ENCODE peak calls at places on chromosomes 4 and X, in ten cellular contexts. One of them, this sample, is unnamed.

GRCh38 chrX:70456256-70456655 is 11.6 kb downstream of the DLG3 start:
- DNase-seq in SK-N-SH: no peak
- DNase-seq in breast epithelium: no peak
- DNase-seq in Panc1: no peak
- DNase-seq in transverse colon: no peak
- DNase-seq in GM23338: no peak
- DNase-seq in suprapubic skin: no peak
- DNase-seq in stomach: no peak
- DNase-seq in spleen: no peak
- DNase-seq in sigmoid colon: no peak
- DNase-seq in this sample: no peak

GRCh38 chr4:48333587-48333986 is 7.7 kb upstream of the SLAIN2 start:
- DNase-seq in spleen: no peak
- DNase-seq in GM23338: no peak
- DNase-seq in suprapubic skin: no peak
- DNase-seq in SK-N-SH: no peak
- DNase-seq in stomach: no peak
- DNase-seq in Panc1: no peak
- DNase-seq in transverse colon: no peak
- DNase-seq in sigmoid colon: no peak
- DNase-seq in breast epithelium: no peak
- DNase-seq in this sample: no peak

GRCh38 chrX:49155243-49155899 is 7.2 kb upstream of the MAGIX start:
- DNase-seq in breast epithelium: peak; percentile 68
- DNase-seq in GM23338: peak; percentile 92
- DNase-seq in stomach: peak; percentile 55
- DNase-seq in sigmoid colon: peak; percentile 83
- DNase-seq in SK-N-SH: no peak
- DNase-seq in spleen: no peak
- DNase-seq in transverse colon: peak; percentile 73
- DNase-seq in suprapubic skin: no peak
- DNase-seq in Panc1: no peak
- DNase-seq in this sample: no peak

GRCh38 chrX:55867254-55867653 is 149.7 kb downstream of the RRAGB start:
- DNase-seq in SK-N-SH: no peak
- DNase-seq in Panc1: no peak
- DNase-seq in spleen: no peak
- DNase-seq in GM23338: no peak
- DNase-seq in stomach: no peak
- DNase-seq in suprapubic skin: no peak
- DNase-seq in sigmoid colon: no peak
- DNase-seq in breast epithelium: no peak
- DNase-seq in transverse colon: no peak
- DNase-seq in this sample: no peak

GRCh38 chr4:67522851-67523671 is 22.2 kb downstream of the CENPC start:
- DNase-seq in SK-N-SH: no peak
- DNase-seq in spleen: no peak
- DNase-seq in GM23338: no peak
- DNase-seq in stomach: no peak
- DNase-seq in transverse colon: no peak
- DNase-seq in breast epithelium: no peak
- DNase-seq in sigmoid colon: no peak
- DNase-seq in suprapubic skin: no peak
- DNase-seq in Panc1: no peak
- DNase-seq in this sample: no peak

GRCh38 chrX:119606508-119607389 is 525 bp upstream of the NKRF start:
- DNase-seq in breast epithelium: no peak
- DNase-seq in transverse colon: no peak
- DNase-seq in sigmoid colon: no peak
- DNase-seq in Panc1: peak; percentile 84
- DNase-seq in suprapubic skin: no peak
- DNase-seq in GM23338: no peak
- DNase-seq in stomach: no peak
- DNase-seq in spleen: no peak
- DNase-seq in SK-N-SH: no peak
- DNase-seq in this sample: no peak

GRCh38 chr4:184648220-184649025 is 824 bp downstream of the CASP3 start:
- DNase-seq in sigmoid colon: peak; percentile 87
- DNase-seq in spleen: peak; percentile 95
- DNase-seq in Panc1: no peak
- DNase-seq in stomach: peak; percentile 70
- DNase-seq in transverse colon: peak; percentile 72
- DNase-seq in breast epithelium: peak; percentile 28
- DNase-seq in GM23338: peak; percentile 54
- DNase-seq in suprapubic skin: peak; percentile 87
- DNase-seq in SK-N-SH: peak; percentile 62
- DNase-seq in this sample: no peak

GRCh38 chr4:7398104-7398423 is 36.7 kb downstream of the PSAPL1 start:
- DNase-seq in suprapubic skin: peak; percentile 41
- DNase-seq in Panc1: no peak
- DNase-seq in breast epithelium: peak; percentile 80
- DNase-seq in sigmoid colon: peak; percentile 77
- DNase-seq in transverse colon: peak; percentile 18
- DNase-seq in GM23338: no peak
- DNase-seq in SK-N-SH: peak; percentile 76
- DNase-seq in stomach: no peak
- DNase-seq in spleen: peak; percentile 37
- DNase-seq in this sample: peak; percentile 83

GRCh38 chr4:75935628-75936027 is 5.2 kb downstream of the NAAA start:
- DNase-seq in SK-N-SH: no peak
- DNase-seq in stomach: no peak
- DNase-seq in Panc1: no peak
- DNase-seq in spleen: no peak
- DNase-seq in transverse colon: no peak
- DNase-seq in breast epithelium: no peak
- DNase-seq in GM23338: no peak
- DNase-seq in sigmoid colon: no peak
- DNase-seq in suprapubic skin: no peak
- DNase-seq in this sample: no peak

GRCh38 chr4:140523857-140524742 is at the start of gene ELMOD2:
- DNase-seq in suprapubic skin: peak; percentile 99
- DNase-seq in GM23338: peak; percentile 100
- DNase-seq in spleen: peak; percentile 100
- DNase-seq in sigmoid colon: peak; percentile 99
- DNase-seq in stomach: peak; percentile 99
- DNase-seq in Panc1: peak; percentile 71
- DNase-seq in SK-N-SH: peak; percentile 98
- DNase-seq in transverse colon: peak; percentile 99
- DNase-seq in breast epithelium: peak; percentile 96
- DNase-seq in this sample: peak; percentile 99

GRCh38 chrX:129706395-129707072 is 32.2 kb upstream of the XPNPEP2 start:
- DNase-seq in GM23338: no peak
- DNase-seq in SK-N-SH: peak; percentile 42
- DNase-seq in spleen: no peak
- DNase-seq in suprapubic skin: no peak
- DNase-seq in Panc1: no peak
- DNase-seq in transverse colon: no peak
- DNase-seq in sigmoid colon: no peak
- DNase-seq in breast epithelium: peak; percentile 33
- DNase-seq in stomach: peak; percentile 45
- DNase-seq in this sample: no peak

GRCh38 chr4:3855646-3856045 is 89.5 kb downstream of the ADRA2C start:
- DNase-seq in Panc1: no peak
- DNase-seq in suprapubic skin: no peak
- DNase-seq in sigmoid colon: no peak
- DNase-seq in GM23338: no peak
- DNase-seq in SK-N-SH: no peak
- DNase-seq in stomach: no peak
- DNase-seq in transverse colon: no peak
- DNase-seq in breast epithelium: no peak
- DNase-seq in spleen: no peak
- DNase-seq in this sample: no peak

GRCh38 chr4:138961687-138962086 is 53.9 kb upstream of the NOCT start:
- DNase-seq in sigmoid colon: no peak
- DNase-seq in stomach: no peak
- DNase-seq in spleen: no peak
- DNase-seq in suprapubic skin: no peak
- DNase-seq in transverse colon: no peak
- DNase-seq in SK-N-SH: no peak
- DNase-seq in Panc1: no peak
- DNase-seq in GM23338: no peak
- DNase-seq in breast epithelium: no peak
- DNase-seq in this sample: no peak

GRCh38 chr4:37434469-37434868 is 189.9 kb downstream of the NWD2 start:
- DNase-seq in GM23338: peak; percentile 40
- DNase-seq in suprapubic skin: no peak
- DNase-seq in spleen: no peak
- DNase-seq in breast epithelium: no peak
- DNase-seq in transverse colon: no peak
- DNase-seq in sigmoid colon: no peak
- DNase-seq in Panc1: no peak
- DNase-seq in SK-N-SH: no peak
- DNase-seq in stomach: no peak
- DNase-seq in this sample: no peak
- TF ChIP-seq CTCF in GM23338: peak; percentile 46
- TF ChIP-seq CTCF in suprapubic skin: no peak
- TF ChIP-seq CTCF in spleen: no peak
- TF ChIP-seq CTCF in breast epithelium: no peak
- TF ChIP-seq CTCF in transverse colon: no peak
- TF ChIP-seq CTCF in sigmoid colon: no peak
- TF ChIP-seq CTCF in Panc1: peak; percentile 17
- TF ChIP-seq CTCF in SK-N-SH: peak; percentile 38
- TF ChIP-seq CTCF in stomach: no peak
- TF ChIP-seq CTCF in this sample: no peak

GRCh38 chrX:141736656-141737055 is 38.1 kb upstream of the SPANXD start:
- DNase-seq in Panc1: no peak
- DNase-seq in spleen: no peak
- DNase-seq in stomach: no peak
- DNase-seq in breast epithelium: no peak
- DNase-seq in sigmoid colon: no peak
- DNase-seq in suprapubic skin: no peak
- DNase-seq in GM23338: no peak
- DNase-seq in SK-N-SH: no peak
- DNase-seq in transverse colon: no peak
- DNase-seq in this sample: no peak
- TF ChIP-seq POLR2AphosphoS5 in Panc1: no peak
- TF ChIP-seq POLR2AphosphoS5 in spleen: no peak
- TF ChIP-seq POLR2AphosphoS5 in stomach: no peak
- TF ChIP-seq POLR2AphosphoS5 in breast epithelium: no peak
- TF ChIP-seq POLR2AphosphoS5 in sigmoid colon: no peak
- TF ChIP-seq POLR2AphosphoS5 in suprapubic skin: no peak
- TF ChIP-seq POLR2AphosphoS5 in GM23338: no peak
- TF ChIP-seq POLR2AphosphoS5 in SK-N-SH: no peak
- TF ChIP-seq POLR2AphosphoS5 in transverse colon: no peak
- TF ChIP-seq POLR2AphosphoS5 in this sample: no peak

GRCh38 chrX:153769865-153770605 is 6.0 kb downstream of the PLXNB3 start:
- DNase-seq in Panc1: no peak
- DNase-seq in sigmoid colon: peak; percentile 63
- DNase-seq in spleen: peak; percentile 72
- DNase-seq in stomach: no peak
- DNase-seq in breast epithelium: no peak
- DNase-seq in GM23338: no peak
- DNase-seq in transverse colon: peak; percentile 5
- DNase-seq in suprapubic skin: no peak
- DNase-seq in SK-N-SH: peak; percentile 29
- DNase-seq in this sample: no peak

GRCh38 chrX:153769158-153769864 is 5.3 kb downstream of the PLXNB3 start:
- DNase-seq in stomach: no peak
- DNase-seq in sigmoid colon: peak; percentile 65
- DNase-seq in spleen: peak; percentile 71
- DNase-seq in breast epithelium: no peak
- DNase-seq in GM23338: no peak
- DNase-seq in SK-N-SH: peak; percentile 12
- DNase-seq in suprapubic skin: peak; percentile 59
- DNase-seq in transverse colon: peak; percentile 5
- DNase-seq in Panc1: no peak
- DNase-seq in this sample: no peak

GRCh38 chrX:153767674-153768055 is 3.6 kb downstream of the PLXNB3 start:
- DNase-seq in stomach: no peak
- DNase-seq in GM23338: no peak
- DNase-seq in sigmoid colon: peak; percentile 57
- DNase-seq in SK-N-SH: peak; percentile 27
- DNase-seq in transverse colon: no peak
- DNase-seq in Panc1: no peak
- DNase-seq in spleen: no peak
- DNase-seq in breast epithelium: no peak
- DNase-seq in suprapubic skin: no peak
- DNase-seq in this sample: no peak

GRCh38 chrX:153766871-153767673 is 3.0 kb downstream of the PLXNB3 start:
- DNase-seq in sigmoid colon: peak; percentile 66
- DNase-seq in GM23338: peak; percentile 58
- DNase-seq in stomach: no peak
- DNase-seq in suprapubic skin: peak; percentile 59
- DNase-seq in SK-N-SH: peak; percentile 38
- DNase-seq in transverse colon: peak; percentile 8
- DNase-seq in breast epithelium: no peak
- DNase-seq in spleen: peak; percentile 78
- DNase-seq in Panc1: no peak
- DNase-seq in this sample: no peak

DNA sequence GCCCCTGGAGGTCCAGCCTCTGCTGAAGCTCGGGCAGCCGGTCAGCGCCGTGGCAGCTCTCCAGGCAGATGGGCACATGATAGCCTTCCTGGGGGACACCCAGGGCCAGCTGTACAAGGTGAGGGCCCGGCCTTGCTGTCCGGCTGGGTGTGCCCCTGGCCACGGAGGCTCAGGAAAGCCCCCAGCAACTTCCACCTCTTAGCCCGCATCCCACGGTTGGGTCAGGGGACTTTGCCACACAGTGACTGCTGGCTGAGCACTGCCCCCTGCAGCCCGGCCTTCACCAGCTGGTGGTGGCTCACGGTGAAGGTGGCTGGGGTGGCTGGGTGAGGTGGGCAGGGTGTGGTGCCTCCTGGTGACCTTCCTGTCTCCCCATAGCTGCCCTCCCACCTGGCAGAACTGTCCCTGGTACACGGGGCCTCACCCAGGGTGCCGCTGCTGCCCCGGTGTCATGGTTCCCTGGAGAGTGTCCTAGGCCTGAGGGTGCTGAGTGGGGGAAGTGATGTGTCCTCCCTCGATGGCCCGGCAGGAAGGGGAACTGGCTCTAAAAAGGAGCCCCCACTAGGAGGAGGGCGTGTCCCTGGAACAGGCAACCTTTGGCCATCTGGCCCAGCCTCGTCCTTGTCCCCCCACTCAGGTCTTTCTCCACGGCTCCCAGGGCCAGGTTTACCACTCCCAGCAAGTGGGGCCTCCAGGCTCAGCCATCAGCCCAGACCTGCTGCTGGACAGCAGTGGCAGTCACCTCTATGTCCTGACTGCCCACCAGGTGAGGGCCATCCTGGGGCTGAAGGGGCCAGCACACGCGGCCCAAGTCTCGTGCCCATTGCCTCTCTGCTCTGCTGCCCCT is 4.5 kb downstream of the PLXNB3 start:
- DNase-seq in suprapubic skin: peak; percentile 61
- DNase-seq in spleen: peak; percentile 77
- DNase-seq in SK-N-SH: peak; percentile 44
- DNase-seq in breast epithelium: no peak
- DNase-seq in stomach: no peak
- DNase-seq in GM23338: no peak
- DNase-seq in transverse colon: peak; percentile 7
- DNase-seq in Panc1: no peak
- DNase-seq in sigmoid colon: no peak
- DNase-seq in this sample: no peak
- TF ChIP-seq CTCF in suprapubic skin: no peak
- TF ChIP-seq CTCF in spleen: no peak
- TF ChIP-seq CTCF in SK-N-SH: peak; percentile 20
- TF ChIP-seq CTCF in breast epithelium: no peak
- TF ChIP-seq CTCF in stomach: no peak
- TF ChIP-seq CTCF in GM23338: no peak
- TF ChIP-seq CTCF in transverse colon: no peak
- TF ChIP-seq CTCF in Panc1: no peak
- TF ChIP-seq CTCF in sigmoid colon: no peak
- TF ChIP-seq CTCF in this sample: no peak

GRCh38 chrX:104372547-104372946 is 117.8 kb upstream of the ESX1 start:
- DNase-seq in SK-N-SH: no peak
- DNase-seq in stomach: no peak
- DNase-seq in breast epithelium: no peak
- DNase-seq in GM23338: no peak
- DNase-seq in sigmoid colon: no peak
- DNase-seq in suprapubic skin: no peak
- DNase-seq in transverse colon: no peak
- DNase-seq in Panc1: no peak
- DNase-seq in spleen: no peak
- DNase-seq in this sample: no peak

GRCh38 chrX:104370089-104370488 is 115.4 kb upstream of the ESX1 start:
- DNase-seq in SK-N-SH: peak; percentile 4
- DNase-seq in suprapubic skin: no peak
- DNase-seq in Panc1: no peak
- DNase-seq in sigmoid colon: no peak
- DNase-seq in GM23338: peak; percentile 55
- DNase-seq in stomach: no peak
- DNase-seq in spleen: no peak
- DNase-seq in breast epithelium: peak; percentile 38
- DNase-seq in transverse colon: no peak
- DNase-seq in this sample: no peak
- TF ChIP-seq POLR2AphosphoS5 in SK-N-SH: no peak
- TF ChIP-seq POLR2AphosphoS5 in suprapubic skin: no peak
- TF ChIP-seq POLR2AphosphoS5 in Panc1: no peak
- TF ChIP-seq POLR2AphosphoS5 in sigmoid colon: no peak
- TF ChIP-seq POLR2AphosphoS5 in GM23338: no peak
- TF ChIP-seq POLR2AphosphoS5 in stomach: no peak
- TF ChIP-seq POLR2AphosphoS5 in spleen: no peak
- TF ChIP-seq POLR2AphosphoS5 in breast epithelium: no peak
- TF ChIP-seq POLR2AphosphoS5 in transverse colon: no peak
- TF ChIP-seq POLR2AphosphoS5 in this sample: no peak